ENCODE peak calls at places on chromosomes 11 and 22, in ten cellular contexts. F is adrenal gland, K is IMR-90, Q is astrocyte of the spinal cord, L is AG04449, V is choroid plexus epithelial cell, M is BJ, H is sigmoid colon, B is vagina, P is heart right ventricle. J is an unnamed sample.

GRCh38 chr11:20368441-20368840 is 4.9 kb downstream of the HTATIP2 start:
- DNase-seq in M (no peak), H (no peak), L (no peak), Q (no peak), P (no peak), B (no peak), K (no peak), V (no peak), F (no peak), J (no peak)

GRCh38 chr11:133911169-133911568 is 45.6 kb downstream of the IGSF9B start:
- DNase-seq in B (no peak), V (no peak), F (no peak), P (no peak), H (no peak), K (no peak), M (no peak), Q (no peak), L (no peak), J (no peak)

GRCh38 chr11:79418241-79418640 is 22.6 kb downstream of the TENM4 start:
- DNase-seq in H (no peak), F (no peak), B (no peak), K (no peak), L (no peak), M (no peak), V (no peak), Q (no peak), P (no peak), J (no peak)

GRCh38 chr22:47376322-47376700 is 613.9 kb downstream of the TBC1D22A start:
- DNase-seq in Q (no peak), P (no peak), M (no peak), V (no peak), L (no peak), F (no peak), K (no peak), H (peak), B (no peak), J (no peak)

GRCh38 chr11:38937709-38938108 is 2339.7 kb upstream of the RAG2 start:
- DNase-seq in H (no peak), V (no peak), Q (no peak), L (no peak), F (no peak), P (no peak), M (no peak), K (no peak), B (no peak), J (no peak)

GRCh38 chr11:131951146-131951545 is 580.7 kb downstream of the NTM start:
- DNase-seq in Q (no peak), V (no peak), B (no peak), M (no peak), P (no peak), F (no peak), H (no peak), L (no peak), K (no peak), J (no peak)

GRCh38 chr11:31887180-31887579 is 76.1 kb upstream of the PAX6 start:
- DNase-seq in H (no peak), P (no peak), M (no peak), F (no peak), V (no peak), B (no peak), L (no peak), K (no peak), Q (no peak), J (no peak)

GRCh38 chr22:50260801-50261614 is 475 bp downstream of the MAPK12 start:
- DNase-seq in B (no peak), K (peak), L (no peak), V (peak), F (no peak), P (peak), M (no peak), Q (peak), H (no peak), J (no peak)

GRCh38 chr22:43230983-43231723 is 44.2 kb upstream of the TTLL12 start:
- DNase-seq in V (peak), H (no peak), B (no peak), F (peak), P (peak), Q (peak), K (peak), M (no peak), L (no peak), J (no peak)

GRCh38 chr22:31843526-31843925 is 89.7 kb downstream of the DEPDC5 start:
- DNase-seq in Q (no peak), K (no peak), H (no peak), F (no peak), B (no peak), P (no peak), M (no peak), L (no peak), V (no peak), J (no peak)

GRCh38 chr22:46909237-46910030 is 147.0 kb downstream of the TBC1D22A start:
- DNase-seq in B (no peak), L (no peak), F (no peak), V (no peak), Q (no peak), K (no peak), P (no peak), H (no peak), M (no peak), J (no peak)

GRCh38 chr11:65864758-65865471 is 4.7 kb downstream of the MUS81 start:
- DNase-seq in M (no peak), H (no peak), L (no peak), P (no peak), F (peak), Q (no peak), K (no peak), B (no peak), V (no peak), J (no peak)

GRCh38 chr11:101880208-101880607 is 34.6 kb upstream of the CEP126 start:
- DNase-seq in P (no peak), M (no peak), B (no peak), Q (peak), H (no peak), K (peak), L (no peak), V (peak), F (no peak), J (no peak)

GRCh38 chr22:23565288-23565941 is 14.7 kb downstream of the IGLL1 start:
- DNase-seq in M (no peak), K (no peak), Q (no peak), V (peak), L (no peak), P (peak), B (no peak), H (peak), F (no peak), J (no peak)

GRCh38 chr22:39900306-39901227 is at the start of gene GRAP2:
- DNase-seq in K (no peak), B (no peak), Q (no peak), H (no peak), F (no peak), P (no peak), L (no peak), M (no peak), V (no peak), J (no peak)

GRCh38 chr11:70073881-70074371 is 4.2 kb upstream of the ANO1 start:
- DNase-seq in P (no peak), M (no peak), Q (peak), F (no peak), K (peak), H (peak), L (no peak), B (no peak), V (no peak), J (no peak)

GRCh38 chr11:103936059-103936458 is 100.4 kb upstream of the DDI1 start:
- DNase-seq in L (no peak), P (no peak), H (no peak), K (peak), B (no peak), F (peak), M (no peak), Q (no peak), V (peak), J (no peak)

GRCh38 chr22:37416389-37416788 is 10.9 kb downstream of the ELFN2 start:
- DNase-seq in K (no peak), H (no peak), B (no peak), P (no peak), L (no peak), Q (no peak), M (no peak), V (no peak), F (no peak), J (no peak)

GRCh38 chr22:47121791-47122190 is 359.3 kb downstream of the TBC1D22A start:
- DNase-seq in L (no peak), Q (no peak), F (no peak), K (no peak), M (no peak), B (no peak), P (no peak), V (no peak), H (no peak), J (no peak)

GRCh38 chr22:24975125-24975640 is 22.7 kb downstream of the KIAA1671 start:
- DNase-seq in L (no peak), K (no peak), B (no peak), P (no peak), M (no peak), Q (no peak), V (no peak), H (no peak), F (no peak), J (no peak)

GRCh38 chr22:24977370-24978230 is 25.1 kb downstream of the KIAA1671 start:
- DNase-seq in B (no peak), K (no peak), L (no peak), Q (peak), F (peak), H (peak), P (peak), V (peak), M (no peak), J (no peak)

GRCh38 chr22:24978308-24978707 is 25.8 kb downstream of the KIAA1671 start:
- DNase-seq in Q (no peak), F (no peak), L (no peak), M (no peak), B (no peak), H (no peak), V (no peak), K (no peak), P (no peak), J (no peak)

GRCh38 chr22:24975813-24976341 is 23.4 kb downstream of the KIAA1671 start:
- DNase-seq in V (no peak), K (no peak), Q (no peak), H (peak), L (no peak), M (no peak), P (peak), F (no peak), B (no peak), J (no peak)

DNA sequence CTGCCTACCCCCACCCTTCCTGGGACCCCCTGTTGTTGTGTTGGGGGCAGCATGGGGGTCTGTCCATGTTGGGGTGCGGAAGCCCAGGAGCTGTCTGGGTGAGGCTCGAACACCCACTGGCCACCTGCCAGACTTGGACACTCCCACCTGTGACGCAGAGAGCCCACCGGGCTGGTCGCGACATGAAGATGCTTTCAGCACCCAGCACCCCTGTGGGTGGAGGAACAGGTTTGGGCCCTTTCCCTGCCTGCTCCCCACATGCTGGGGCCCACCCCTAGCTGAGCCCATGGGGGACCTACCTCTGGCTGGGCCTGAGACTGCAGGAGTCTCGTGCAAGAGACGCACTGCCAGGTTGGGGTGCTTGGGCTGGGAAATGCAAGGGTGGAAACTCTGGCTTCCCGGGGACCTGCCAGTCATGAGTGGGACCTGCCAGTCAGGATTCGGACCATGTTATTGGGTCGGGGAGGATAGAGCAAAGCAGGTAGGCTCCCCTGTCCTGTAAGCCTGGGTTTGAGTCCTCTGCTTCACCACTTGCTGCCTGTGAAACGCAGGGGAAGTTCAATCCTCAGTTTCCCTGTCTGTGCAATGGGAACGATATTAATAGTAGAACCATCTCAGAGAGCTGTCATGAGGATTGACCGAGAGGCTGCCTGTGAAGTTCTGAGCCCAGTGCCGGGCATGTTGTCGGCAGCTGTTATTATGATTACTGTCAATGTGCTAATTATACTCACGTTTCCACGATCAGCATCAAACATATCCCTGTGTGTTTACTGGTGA is 24.1 kb downstream of the KIAA1671 start:
- DNase-seq in H (no peak), K (no peak), B (no peak), P (peak), F (no peak), M (no peak), V (no peak), Q (no peak), L (no peak), J (no peak)
- H3K4me3 ChIP-seq in H (no peak), K (no peak), B (no peak), P (no peak), F (no peak), M (no peak), V (no peak), Q (no peak), L (no peak), J (no peak)

DNA sequence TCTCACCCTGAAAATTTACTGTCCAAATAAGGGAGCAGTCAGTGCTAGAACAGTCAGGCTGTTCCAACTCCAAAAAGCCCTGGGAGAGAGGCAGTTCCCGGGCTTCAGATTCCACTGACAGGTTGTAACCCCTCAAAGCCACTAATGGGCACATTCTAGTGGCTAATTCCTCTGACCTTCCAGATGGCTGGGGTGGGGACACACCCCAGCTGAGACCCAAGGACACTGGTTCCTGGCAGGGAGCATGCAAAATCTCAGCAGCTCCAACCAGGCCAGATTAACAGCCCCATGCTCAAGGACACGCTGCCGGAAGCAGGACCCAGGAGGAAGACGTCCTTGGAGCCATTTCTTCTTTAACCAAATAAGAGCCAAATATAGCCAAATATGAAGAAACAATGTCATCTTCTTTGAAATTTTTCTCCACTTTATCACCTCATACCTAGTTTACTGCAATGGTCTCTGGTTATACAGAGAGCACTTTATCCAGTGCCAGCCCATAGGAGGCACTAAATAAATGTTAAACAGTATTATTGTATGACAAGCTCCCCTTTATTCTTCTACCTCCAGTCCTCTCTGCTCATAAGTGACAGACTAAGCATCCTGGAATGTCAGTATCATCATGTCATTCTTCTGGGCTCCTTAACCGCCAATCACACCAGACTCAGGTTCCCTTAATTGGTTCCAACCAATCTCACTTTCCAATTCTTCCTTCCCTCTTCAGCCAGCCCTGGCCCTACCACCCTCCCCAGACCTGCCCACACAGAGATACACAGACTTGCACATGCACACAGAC is 92.9 kb downstream of the RPL27A start:
- DNase-seq in L (no peak), V (no peak), B (no peak), Q (no peak), F (peak), P (no peak), K (no peak), H (no peak), M (no peak), J (no peak)
- TF ChIP-seq CTCF in L (no peak), V (no peak), B (no peak), Q (no peak), F (no peak), P (no peak), K (no peak), H (no peak), M (no peak), J (no peak)

DNA sequence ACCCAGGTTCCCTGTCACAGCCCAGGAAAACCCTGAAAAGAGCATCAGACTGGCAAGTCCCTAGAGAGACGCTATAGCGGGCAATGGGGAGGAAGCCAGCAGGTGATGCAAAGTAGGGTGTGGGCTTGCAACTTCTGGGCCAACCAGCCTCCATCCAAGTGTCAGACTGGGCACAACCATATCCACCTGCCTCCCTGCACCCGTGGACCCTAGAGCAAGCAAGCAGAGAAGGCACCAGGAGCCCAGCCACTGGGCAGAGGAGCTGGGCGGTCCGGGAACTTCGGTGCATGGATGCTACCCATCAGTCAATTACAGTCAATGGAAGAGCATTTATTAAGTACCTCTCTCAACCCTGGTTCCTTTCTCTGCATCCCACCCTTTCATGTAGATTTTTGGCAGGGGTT is 2.8 kb downstream of the NECTIN1 start:
- DNase-seq in K (no peak), P (no peak), H (no peak), Q (no peak), B (no peak), F (no peak), M (no peak), L (no peak), V (no peak), J (no peak)
- H3K4me3 ChIP-seq in K (no peak), P (no peak), H (no peak), Q (no peak), B (peak), F (no peak), M (no peak), L (no peak), V (no peak), J (no peak)

DNA sequence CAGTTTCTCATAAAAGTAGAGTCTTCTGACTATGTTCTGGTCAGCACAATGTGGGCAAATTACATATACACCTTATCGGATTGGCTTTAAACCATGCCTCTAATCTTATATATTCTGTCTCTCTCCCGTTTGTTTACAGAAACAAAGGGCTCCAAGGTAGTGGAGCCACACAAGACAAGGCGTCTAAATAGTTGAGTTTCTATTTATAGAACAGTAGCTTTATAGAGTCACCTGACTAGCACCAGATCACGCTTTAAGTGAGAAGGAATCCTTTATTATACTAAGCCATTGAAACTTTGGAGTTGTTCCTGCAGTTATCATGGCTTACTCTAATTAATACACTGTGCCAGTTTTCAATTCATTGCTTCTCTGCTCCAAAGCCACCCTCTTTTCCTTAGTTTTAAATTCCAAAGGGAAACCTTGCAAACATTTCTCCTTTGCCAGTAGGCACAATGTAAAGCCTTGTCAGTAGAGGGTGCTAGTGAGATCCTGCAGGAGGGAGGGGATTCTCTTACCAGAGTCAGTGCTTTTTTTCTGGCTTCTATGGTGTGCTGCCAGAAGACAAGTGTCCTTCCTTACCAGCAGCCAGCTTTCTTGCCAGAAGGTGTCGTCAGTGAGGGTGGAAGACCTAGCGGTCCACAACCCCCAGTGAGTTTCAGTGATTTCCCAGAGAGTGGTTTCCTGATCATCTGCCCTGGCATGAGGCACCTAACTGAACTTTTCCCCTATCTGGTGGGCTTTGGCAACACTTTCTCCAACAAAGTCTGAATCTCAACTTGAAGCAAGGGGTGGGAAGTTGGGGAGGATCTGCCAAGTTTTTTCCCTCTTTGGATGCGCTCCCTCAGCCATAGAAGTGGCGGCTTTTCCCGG is 71.7 kb downstream of the RAB38 start:
- DNase-seq in P (no peak), V (peak), L (peak), H (no peak), M (no peak), Q (peak), F (peak), K (peak), B (no peak), J (no peak)
- TF ChIP-seq CTCF in P (peak), V (peak), L (peak), H (no peak), M (peak), Q (peak), F (peak), K (peak), B (no peak), J (peak)

GRCh38 chr11:2708151-2708581 is 8.4 kb upstream of the KCNQ1OT1 start:
- DNase-seq in F (no peak), H (peak), P (peak), B (no peak), V (peak), L (no peak), K (no peak), M (no peak), Q (no peak), J (no peak)

GRCh38 chr11:2708757-2709281 is 9.0 kb upstream of the KCNQ1OT1 start:
- DNase-seq in F (no peak), V (peak), Q (no peak), M (no peak), H (peak), B (no peak), K (peak), P (peak), L (no peak), J (no peak)

GRCh38 chr11:2707736-2708135 is 7.9 kb upstream of the KCNQ1OT1 start:
- DNase-seq in M (no peak), B (no peak), V (no peak), P (no peak), Q (no peak), L (no peak), F (no peak), H (no peak), K (no peak), J (no peak)

GRCh38 chr11:2711161-2711560 is 11.4 kb upstream of the KCNQ1OT1 start:
- DNase-seq in K (no peak), V (no peak), L (no peak), F (no peak), H (no peak), B (no peak), Q (no peak), M (no peak), P (peak), J (no peak)

DNA sequence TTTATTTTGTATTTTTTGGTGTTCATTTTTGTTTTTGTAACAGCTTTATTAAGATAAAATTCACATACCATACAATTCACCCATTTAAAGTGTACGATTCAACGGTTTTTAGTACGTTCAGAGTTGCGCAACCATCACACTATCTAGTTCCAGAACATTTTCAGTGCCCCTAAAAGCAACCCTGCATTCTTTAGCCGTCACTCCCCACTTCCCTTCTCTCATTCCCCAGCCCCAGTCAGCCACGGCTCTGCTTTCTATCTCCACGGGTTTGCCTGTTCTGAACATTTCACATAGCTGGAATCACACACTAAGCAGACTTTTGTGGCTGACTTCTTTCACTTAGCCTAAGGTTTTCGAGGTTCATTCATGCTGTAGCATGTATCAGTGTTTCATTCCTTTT is 9.6 kb upstream of the KCNQ1OT1 start:
- DNase-seq in M (no peak), F (no peak), K (peak), L (no peak), H (peak), Q (no peak), B (no peak), P (peak), V (peak), J (no peak)
- H3K4me3 ChIP-seq in M (no peak), F (no peak), K (no peak), L (no peak), H (peak), Q (no peak), B (no peak), P (no peak), V (peak), J (no peak)

J was measured in AG09309.